ENCODE peak calls at places on chromosome 2, in ten cellular contexts. R, W, M, Q, V, G, J, L, C and X are unnamed samples. For H3K27me3 and H3K4me1, the result is how much of the 10 kb centered on the place peaks cover.

GRCh38 chr2:197294260-197294659 is 16.3 kb downstream of the ANKRD44 start:
- DNase-seq in R (no peak), W (no peak), M (no peak), Q (no peak), V (no peak), G (no peak), J (no peak), L (no peak), C (no peak), X (no peak)

GRCh38 chr2:217316743-217317142 is 456.9 kb upstream of the TNP1 start:
- DNase-seq in R (no peak), W (peak), M (peak), Q (peak), V (peak), G (no peak), J (no peak), L (no peak), C (no peak), X (no peak)

GRCh38 chr2:148814143-148814852 is 60.7 kb upstream of the KIF5C start:
- DNase-seq in R (no peak), W (peak), M (no peak), Q (peak), V (no peak), G (no peak), J (no peak), L (no peak), C (peak), X (no peak)

GRCh38 chr2:119480184-119480583 is 44.1 kb downstream of the SCTR start:
- DNase-seq in R (no peak), W (no peak), M (no peak), Q (no peak), V (peak), G (no peak), J (no peak), L (no peak), C (no peak), X (no peak)

GRCh38 chr2:178426388-178426787 is 24.6 kb downstream of the PRKRA start:
- DNase-seq in R (no peak), W (peak), M (no peak), Q (no peak), V (no peak), G (no peak), J (no peak), L (no peak), C (no peak), X (peak)

GRCh38 chr2:214014551-214015230 is 396.2 kb upstream of the VWC2L start:
- DNase-seq in R (no peak), W (peak), M (no peak), Q (no peak), V (no peak), G (no peak), J (no peak), L (no peak), C (no peak), X (no peak)

GRCh38 chr2:64273524-64274398 is 129.5 kb upstream of the PELI1 start:
- DNase-seq in R (no peak), W (peak), M (no peak), Q (peak), V (no peak), G (no peak), J (peak), L (no peak), C (peak), X (peak)

GRCh38 chr2:220789961-220790360 is 782.1 kb downstream of the EPHA4 start:
- DNase-seq in R (no peak), W (peak), M (no peak), Q (peak), V (no peak), G (no peak), J (no peak), L (no peak), C (no peak), X (no peak)

GRCh38 chr2:116148361-116148760 is 1666.1 kb upstream of the DDX18 start:
- DNase-seq in R (no peak), W (no peak), M (no peak), Q (no peak), V (no peak), G (no peak), J (no peak), L (no peak), C (no peak), X (no peak)

GRCh38 chr2:132623096-132623839 is 46.7 kb downstream of the LYPD1 start:
- DNase-seq in R (no peak), W (peak), M (no peak), Q (peak), V (no peak), G (no peak), J (peak), L (no peak), C (no peak), X (no peak)

GRCh38 chr2:205763708-205764501 is 81.6 kb downstream of the NRP2 start:
- DNase-seq in R (peak), W (peak), M (peak), Q (peak), V (no peak), G (peak), J (no peak), L (no peak), C (peak), X (peak)

GRCh38 chr2:191626497-191627151 is 51.3 kb upstream of the NABP1 start:
- DNase-seq in R (no peak), W (peak), M (no peak), Q (peak), V (no peak), G (no peak), J (no peak), L (no peak), C (no peak), X (no peak)

GRCh38 chr2:16200791-16201190 is 260.4 kb downstream of the MYCN start:
- DNase-seq in R (no peak), W (no peak), M (no peak), Q (no peak), V (no peak), G (no peak), J (no peak), L (no peak), C (no peak), X (no peak)

GRCh38 chr2:234133004-234133403 is 82.5 kb downstream of the SPP2 start:
- DNase-seq in R (no peak), W (no peak), M (no peak), Q (peak), V (no peak), G (no peak), J (no peak), L (no peak), C (no peak), X (peak)

GRCh38 chr2:96273763-96274162 is 7.7 kb downstream of the CIAO1 start:
- DNase-seq in R (no peak), W (peak), M (no peak), Q (no peak), V (no peak), G (no peak), J (no peak), L (no peak), C (no peak), X (no peak)
- H3K27me3 ChIP-seq in R (under half), W (under half), M (under half), Q (under half), V (under half), G (under half), J (under half), L (under half), C (under half), X (under half)

DNA sequence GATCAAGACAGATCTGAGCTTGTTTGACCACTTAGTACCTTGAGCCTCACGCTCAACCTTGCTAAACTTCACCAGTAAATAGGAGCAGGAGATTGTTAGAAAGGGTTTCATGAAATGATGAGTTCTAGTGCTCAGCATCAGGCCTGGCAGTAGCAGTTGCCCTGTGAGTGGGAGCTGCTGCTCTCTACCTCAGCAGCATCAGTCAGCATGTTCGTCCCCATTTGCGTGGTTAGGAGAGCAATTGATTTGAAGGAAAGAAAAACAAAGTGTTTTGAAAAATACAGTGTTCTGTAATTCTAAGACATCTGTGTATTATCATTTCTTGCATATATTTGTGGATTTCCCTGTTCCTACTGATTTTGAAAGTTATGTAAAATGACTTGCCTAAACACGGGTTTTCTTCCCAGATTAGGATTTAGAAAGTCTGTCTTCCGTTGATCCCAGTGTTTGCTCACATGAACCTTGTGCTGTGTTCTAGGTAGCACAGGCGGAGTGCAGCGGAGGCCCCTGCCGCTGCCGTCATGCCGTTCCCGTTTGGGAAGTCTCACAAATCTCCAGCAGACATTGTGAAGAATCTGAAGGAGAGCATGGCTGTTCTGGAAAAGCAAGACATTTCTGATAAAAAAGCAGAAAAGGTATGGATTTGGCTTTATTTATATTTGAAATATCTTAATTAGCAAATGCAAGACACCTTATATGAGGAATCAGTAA is 47.0 kb downstream of the CAB39 start:
- DNase-seq in R (no peak), W (no peak), M (no peak), Q (peak), V (no peak), G (no peak), J (no peak), L (no peak), C (no peak), X (no peak)
- H3K4me1 ChIP-seq in R (under half), W (under half), M (under half), Q (under half), V (under half), G (half or more), J (under half), L (under half), C (under half), X (under half)

GRCh38 chr2:1915746-1916145 is 171.4 kb upstream of the PXDN start:
- DNase-seq in R (no peak), W (no peak), M (no peak), Q (no peak), V (no peak), G (no peak), J (no peak), L (no peak), C (no peak), X (no peak)
- H3K27me3 ChIP-seq in R (under half), W (under half), M (under half), Q (under half), V (under half), G (under half), J (under half), L (under half), C (under half), X (under half)

GRCh38 chr2:161419338-161419965 is 3.4 kb downstream of the TBR1 start:
- DNase-seq in R (no peak), W (no peak), M (no peak), Q (no peak), V (no peak), G (no peak), J (no peak), L (no peak), C (no peak), X (no peak)

GRCh38 chr2:161418715-161419337 is 2.7 kb downstream of the TBR1 start:
- DNase-seq in R (peak), W (peak), M (no peak), Q (peak), V (no peak), G (no peak), J (no peak), L (no peak), C (no peak), X (no peak)

GRCh38 chr2:161417428-161418274 is 1.6 kb downstream of the TBR1 start:
- DNase-seq in R (no peak), W (no peak), M (no peak), Q (no peak), V (no peak), G (no peak), J (no peak), L (no peak), C (no peak), X (no peak)

GRCh38 chr2:161416633-161417427 is 733 bp downstream of the TBR1 start:
- DNase-seq in R (no peak), W (no peak), M (no peak), Q (no peak), V (no peak), G (no peak), J (no peak), L (no peak), C (no peak), X (no peak)

GRCh38 chr2:161418275-161418714 is 2.2 kb downstream of the TBR1 start:
- DNase-seq in R (no peak), W (no peak), M (no peak), Q (no peak), V (no peak), G (no peak), J (no peak), L (no peak), C (no peak), X (no peak)
- H3K4me1 ChIP-seq in R (under half), W (under half), M (under half), Q (under half), V (half or more), G (under half), J (under half), L (under half), C (under half), X (under half)